ENCODE peak calls at places on chromosomes 5 and 9, in seven cellular contexts. U is ACHN; R is T-helper 1 cell; D is NCI-H1105; Z is frontal cortex; G is SW480; L is stimulated activated naive CD4-positive, alpha-beta T cell. F is an unnamed sample.

GRCh38 chr5:52674815-52675545 is 112.7 kb upstream of the ITGA1 start:
- DNase-seq in L (no peak), R (no peak), G (no peak), Z (no peak), D (no peak), U (no peak), F (no peak)

GRCh38 chr5:154686490-154686889 is 68.7 kb upstream of the LARP1 start:
- DNase-seq in D (no peak), L (no peak), G (no peak), R (no peak), Z (no peak), U (no peak), F (no peak)

GRCh38 chr5:32942225-32942989 is 231.3 kb downstream of the NPR3 start:
- DNase-seq in L (no peak), G (peak; percentile 9), R (no peak), U (peak; percentile 35), Z (no peak), D (no peak), F (peak; percentile 55)

GRCh38 chr5:178319541-178320041 is 87.0 kb upstream of the PHYKPL start:
- DNase-seq in G (no peak), D (no peak), R (no peak), L (no peak), Z (no peak), U (no peak), F (no peak)

GRCh38 chr5:34660444-34660843 is 4.3 kb downstream of the RAI14 start:
- DNase-seq in G (no peak), R (no peak), D (no peak), U (no peak), L (no peak), Z (no peak), F (no peak)

GRCh38 chr5:132905938-132906337 is 32.5 kb downstream of the LEAP2 start:
- DNase-seq in Z (no peak), G (no peak), L (no peak), R (no peak), U (no peak), D (no peak), F (no peak)

GRCh38 chr5:77133061-77133758 is 46.1 kb upstream of the ZBED3 start:
- DNase-seq in D (no peak), Z (peak; percentile 48), L (no peak), G (no peak), U (peak; percentile 88), R (no peak), F (peak; percentile 72)

GRCh38 chr5:133246053-133246370 is 194.2 kb downstream of the HSPA4 start:
- DNase-seq in U (no peak), G (no peak), D (no peak), Z (no peak), L (no peak), R (no peak), F (no peak)

GRCh38 chr5:89638871-89639270 is 755.9 kb upstream of the MEF2C start:
- DNase-seq in D (no peak), U (no peak), G (no peak), R (no peak), L (no peak), Z (no peak), F (no peak)

GRCh38 chr9:128175102-128175563 is 15.1 kb downstream of the BBLN start:
- DNase-seq in D (no peak), G (no peak), Z (no peak), L (no peak), U (no peak), R (no peak), F (no peak)

GRCh38 chr9:80158150-80158549 is 586.4 kb downstream of the TLE4 start:
- DNase-seq in G (no peak), R (no peak), U (no peak), Z (no peak), D (no peak), L (no peak), F (no peak)

GRCh38 chr5:4570047-4571015 is 569.8 kb upstream of the ADAMTS16 start:
- DNase-seq in G (peak; percentile 100), U (no peak), R (no peak), L (no peak), D (no peak), Z (no peak), F (no peak)

GRCh38 chr9:2241461-2241874 is 226.3 kb downstream of the SMARCA2 start:
- DNase-seq in L (no peak), U (no peak), R (no peak), D (no peak), G (no peak), Z (peak; percentile 25), F (no peak)

GRCh38 chr9:124840300-124840833 is 12.9 kb upstream of the WDR38 start:
- DNase-seq in Z (no peak), U (no peak), R (no peak), L (no peak), D (no peak), G (no peak), F (peak; percentile 36)

GRCh38 chr9:97924386-97924785 is 2.1 kb upstream of the TRMO start:
- DNase-seq in D (no peak), R (no peak), G (no peak), U (no peak), L (no peak), Z (no peak), F (no peak)

GRCh38 chr5:32753765-32754164 is 42.6 kb downstream of the NPR3 start:
- DNase-seq in G (no peak), L (no peak), R (no peak), D (no peak), U (no peak), Z (no peak), F (no peak)

GRCh38 chr5:77006124-77006523 is 24.1 kb upstream of the AGGF1 start:
- DNase-seq in Z (no peak), L (no peak), U (no peak), R (no peak), D (no peak), G (no peak), F (no peak)

GRCh38 chr9:113783475-113783874 is 92.6 kb upstream of the ZNF618 start:
- DNase-seq in R (no peak), D (no peak), L (no peak), Z (no peak), G (no peak), U (no peak), F (no peak)

GRCh38 chr5:50667079-50667652 is 729 bp downstream of the PARP8 start:
- DNase-seq in Z (no peak), U (peak; percentile 43), R (peak; percentile 23), D (no peak), L (peak; percentile 80), G (peak; percentile 26), F (no peak)

GRCh38 chr5:136374003-136374402 is 8.7 kb upstream of the TRPC7 start:
- DNase-seq in D (no peak), R (no peak), G (peak; percentile 67), L (no peak), U (peak; percentile 20), Z (no peak), F (no peak)

GRCh38 chr9:23123048-23123632 is 676.5 kb downstream of the DMRTA1 start:
- DNase-seq in L (no peak), R (no peak), G (peak; percentile 30), U (peak; percentile 35), Z (peak; percentile 4), D (peak; percentile 18), F (no peak)

GRCh38 chr9:137462396-137463193 is 3.5 kb upstream of the NSMF start:
- DNase-seq in R (no peak), U (no peak), G (no peak), Z (no peak), L (no peak), D (no peak), F (no peak)

GRCh38 chr5:92805446-92805845 is 775.6 kb downstream of the NR2F1-AS1 start:
- DNase-seq in D (no peak), G (no peak), Z (no peak), U (no peak), R (no peak), L (no peak), F (no peak)

GRCh38 chr9:119003218-119003617 is 366.0 kb downstream of the BRINP1 start:
- DNase-seq in D (no peak), Z (no peak), G (no peak), L (no peak), U (peak; percentile 50), R (no peak), F (no peak)

GRCh38 chr5:67200809-67201562 is 4.4 kb upstream of the CD180 start:
- DNase-seq in G (no peak), R (no peak), D (no peak), U (no peak), Z (no peak), L (no peak), F (no peak)

F was measured in HCT116.